ENCODE peak calls at places on chromosomes 1 and 21, in four cellular contexts. One of them, this sample, is unnamed.
A peak's percentile ranks its signal among the peaks of the same experiment; 100 is the strongest.

GRCh38 chr21:39137248-39138186 is 45.7 kb downstream of the PSMG1 start:
- DNase-seq in heart left ventricle: no peak
- DNase-seq in SJCRH30: no peak
- DNase-seq in uterus: no peak
- DNase-seq in this sample: no peak

GRCh38 chr1:241677171-241677570 is 25.1 kb downstream of the WDR64 start:
- DNase-seq in uterus: no peak
- DNase-seq in SJCRH30: no peak
- DNase-seq in heart left ventricle: no peak
- DNase-seq in this sample: no peak

GRCh38 chr1:160884579-160884978 is 401 bp downstream of the ITLN1 start:
- DNase-seq in uterus: no peak
- DNase-seq in SJCRH30: no peak
- DNase-seq in heart left ventricle: no peak
- DNase-seq in this sample: no peak

GRCh38 chr1:31976401-31976800 is 37.3 kb upstream of the KHDRBS1 start:
- DNase-seq in uterus: no peak
- DNase-seq in heart left ventricle: no peak
- DNase-seq in SJCRH30: no peak
- DNase-seq in this sample: no peak

GRCh38 chr1:22154063-22154462 is 11.2 kb upstream of the WNT4 start:
- DNase-seq in SJCRH30: no peak
- DNase-seq in heart left ventricle: peak; percentile 37
- DNase-seq in uterus: no peak
- DNase-seq in this sample: no peak

GRCh38 chr1:59570524-59570923 is 244.2 kb upstream of the HOOK1 start:
- DNase-seq in SJCRH30: no peak
- DNase-seq in heart left ventricle: no peak
- DNase-seq in uterus: no peak
- DNase-seq in this sample: no peak

GRCh38 chr1:171940373-171940772 is 99.1 kb downstream of the DNM3 start:
- DNase-seq in uterus: no peak
- DNase-seq in heart left ventricle: no peak
- DNase-seq in SJCRH30: no peak
- DNase-seq in this sample: no peak

GRCh38 chr1:53145942-53146708 is 3.7 kb upstream of the SLC1A7 start:
- DNase-seq in uterus: peak; percentile 73
- DNase-seq in heart left ventricle: peak; percentile 72
- DNase-seq in SJCRH30: peak; percentile 97
- DNase-seq in this sample: no peak

GRCh38 chr1:47440052-47440848 is 2.4 kb downstream of the FOXD2 start:
- DNase-seq in SJCRH30: no peak
- DNase-seq in uterus: no peak
- DNase-seq in heart left ventricle: no peak
- DNase-seq in this sample: no peak

GRCh38 chr1:52032785-52033131 is 852 bp downstream of the KTI12 start:
- DNase-seq in SJCRH30: peak; percentile 55
- DNase-seq in heart left ventricle: peak; percentile 67
- DNase-seq in uterus: peak; percentile 19
- DNase-seq in this sample: peak; percentile 77

GRCh38 chr1:58033311-58033710 is 513.2 kb downstream of the OMA1 start:
- DNase-seq in heart left ventricle: no peak
- DNase-seq in uterus: no peak
- DNase-seq in SJCRH30: no peak
- DNase-seq in this sample: no peak

GRCh38 chr1:174764186-174764585 is 235.6 kb upstream of the CACYBP start:
- DNase-seq in SJCRH30: no peak
- DNase-seq in uterus: no peak
- DNase-seq in heart left ventricle: no peak
- DNase-seq in this sample: no peak

GRCh38 chr1:70990460-70991253 is 57.0 kb downstream of the PTGER3 start:
- DNase-seq in SJCRH30: no peak
- DNase-seq in uterus: no peak
- DNase-seq in heart left ventricle: no peak
- DNase-seq in this sample: no peak

GRCh38 chr1:32878183-32878582 is 7.5 kb upstream of the FNDC5 start:
- DNase-seq in heart left ventricle: no peak
- DNase-seq in SJCRH30: no peak
- DNase-seq in uterus: no peak
- DNase-seq in this sample: no peak

GRCh38 chr1:53685272-53686051 is 53.5 kb downstream of the GLIS1 start:
- DNase-seq in heart left ventricle: no peak
- DNase-seq in uterus: no peak
- DNase-seq in SJCRH30: no peak
- DNase-seq in this sample: no peak

GRCh38 chr1:23651069-23651808 is 40.4 kb upstream of the RPL11 start:
- DNase-seq in uterus: no peak
- DNase-seq in heart left ventricle: peak; percentile 69
- DNase-seq in SJCRH30: peak; percentile 61
- DNase-seq in this sample: peak; percentile 40

GRCh38 chr1:234239515-234239914 is 133.7 kb upstream of the COA6 start:
- DNase-seq in heart left ventricle: no peak
- DNase-seq in uterus: no peak
- DNase-seq in SJCRH30: no peak
- DNase-seq in this sample: no peak

GRCh38 chr1:2787163-2787911 is 14.2 kb downstream of the TTC34 start:
- DNase-seq in uterus: no peak
- DNase-seq in heart left ventricle: peak; percentile 31
- DNase-seq in SJCRH30: no peak
- DNase-seq in this sample: no peak

GRCh38 chr21:45820171-45821091 is 161.1 kb upstream of the COL6A1 start:
- DNase-seq in SJCRH30: peak; percentile 93
- DNase-seq in uterus: peak; percentile 81
- DNase-seq in heart left ventricle: peak; percentile 85
- DNase-seq in this sample: peak; percentile 90

GRCh38 chr1:32818804-32819541 is 1.5 kb downstream of the S100PBP start:
- DNase-seq in SJCRH30: peak; percentile 24
- DNase-seq in heart left ventricle: no peak
- DNase-seq in uterus: no peak
- DNase-seq in this sample: peak; percentile 81

GRCh38 chr1:119547306-119547705 is 40.3 kb downstream of the HSD3B1 start:
- DNase-seq in uterus: no peak
- DNase-seq in SJCRH30: no peak
- DNase-seq in heart left ventricle: no peak
- DNase-seq in this sample: no peak

GRCh38 chr1:8560035-8560434 is 242.1 kb downstream of the SLC45A1 start:
- DNase-seq in SJCRH30: no peak
- DNase-seq in uterus: no peak
- DNase-seq in heart left ventricle: no peak
- DNase-seq in this sample: no peak

GRCh38 chr1:14987829-14988603 is 165.5 kb upstream of the TMEM51 start:
- DNase-seq in heart left ventricle: no peak
- DNase-seq in SJCRH30: peak; percentile 34
- DNase-seq in uterus: no peak
- DNase-seq in this sample: no peak

GRCh38 chr1:67052741-67053534 is 1.0 kb downstream of the SLC35D1 start:
- DNase-seq in SJCRH30: peak; percentile 66
- DNase-seq in uterus: peak; percentile 32
- DNase-seq in heart left ventricle: peak; percentile 64
- DNase-seq in this sample: peak; percentile 63

GRCh38 chr1:9385801-9386573 is 93.3 kb downstream of the SPSB1 start:
- DNase-seq in SJCRH30: no peak
- DNase-seq in heart left ventricle: no peak
- DNase-seq in uterus: no peak
- DNase-seq in this sample: no peak

GRCh38 chr21:44006656-44007055 is 5.5 kb upstream of the TRAPPC10 start:
- DNase-seq in heart left ventricle: peak; percentile 79
- DNase-seq in SJCRH30: no peak
- DNase-seq in uterus: peak; percentile 55
- DNase-seq in this sample: no peak

GRCh38 chr1:225700889-225701465 is 48.1 kb upstream of the ENAH start:
- DNase-seq in uterus: no peak
- DNase-seq in SJCRH30: peak; percentile 76
- DNase-seq in heart left ventricle: no peak
- DNase-seq in this sample: no peak

GRCh38 chr1:43831866-43832654 is 101.5 kb upstream of the ARTN start:
- DNase-seq in heart left ventricle: no peak
- DNase-seq in uterus: no peak
- DNase-seq in SJCRH30: no peak
- DNase-seq in this sample: no peak

GRCh38 chr1:169312084-169312954 is 55.3 kb downstream of the NME7 start:
- DNase-seq in uterus: no peak
- DNase-seq in heart left ventricle: no peak
- DNase-seq in SJCRH30: peak; percentile 86
- DNase-seq in this sample: peak; percentile 40

GRCh38 chr1:182235604-182235951 is 156.0 kb downstream of the GLUL start:
- DNase-seq in uterus: no peak
- DNase-seq in heart left ventricle: no peak
- DNase-seq in SJCRH30: no peak
- DNase-seq in this sample: no peak

GRCh38 chr1:201480231-201481003 is 11.4 kb upstream of the PHLDA3 start:
- DNase-seq in heart left ventricle: peak; percentile 89
- DNase-seq in uterus: peak; percentile 85
- DNase-seq in SJCRH30: peak; percentile 99
- DNase-seq in this sample: peak; percentile 78

GRCh38 chr1:239944666-239945065 is 147.0 kb upstream of the FMN2 start:
- DNase-seq in heart left ventricle: no peak
- DNase-seq in SJCRH30: no peak
- DNase-seq in uterus: no peak
- DNase-seq in this sample: no peak

GRCh38 chr21:46056450-46056903 is 41.4 kb upstream of the COL6A2 start:
- DNase-seq in SJCRH30: no peak
- DNase-seq in uterus: peak; percentile 95
- DNase-seq in heart left ventricle: peak; percentile 88
- DNase-seq in this sample: no peak

GRCh38 chr1:21647431-21648373 is 21.5 kb downstream of the RAP1GAP start:
- DNase-seq in SJCRH30: peak; percentile 85
- DNase-seq in heart left ventricle: no peak
- DNase-seq in uterus: no peak
- DNase-seq in this sample: peak; percentile 94

GRCh38 chr1:92495392-92496066 is 8.8 kb upstream of the GFI1 start:
- DNase-seq in heart left ventricle: no peak
- DNase-seq in uterus: no peak
- DNase-seq in SJCRH30: no peak
- DNase-seq in this sample: peak; percentile 26

GRCh38 chr1:184840596-184840995 is 85.9 kb upstream of the EDEM3 start:
- DNase-seq in heart left ventricle: no peak
- DNase-seq in SJCRH30: no peak
- DNase-seq in uterus: no peak
- DNase-seq in this sample: no peak

GRCh38 chr1:24384251-24385090 is 29.1 kb downstream of the STPG1 start:
- DNase-seq in uterus: no peak
- DNase-seq in heart left ventricle: no peak
- DNase-seq in SJCRH30: no peak
- DNase-seq in this sample: no peak

GRCh38 chr1:204240233-204240632 is 26.4 kb upstream of the GOLT1A start:
- DNase-seq in heart left ventricle: no peak
- DNase-seq in SJCRH30: no peak
- DNase-seq in uterus: no peak
- DNase-seq in this sample: no peak
- H3K27ac ChIP-seq in heart left ventricle: no peak overlapping the region
- H3K27ac ChIP-seq in SJCRH30: no peak overlapping the region
- H3K27ac ChIP-seq in uterus: no peak overlapping the region
- H3K27ac ChIP-seq in this sample: no peak overlapping the region

DNA sequence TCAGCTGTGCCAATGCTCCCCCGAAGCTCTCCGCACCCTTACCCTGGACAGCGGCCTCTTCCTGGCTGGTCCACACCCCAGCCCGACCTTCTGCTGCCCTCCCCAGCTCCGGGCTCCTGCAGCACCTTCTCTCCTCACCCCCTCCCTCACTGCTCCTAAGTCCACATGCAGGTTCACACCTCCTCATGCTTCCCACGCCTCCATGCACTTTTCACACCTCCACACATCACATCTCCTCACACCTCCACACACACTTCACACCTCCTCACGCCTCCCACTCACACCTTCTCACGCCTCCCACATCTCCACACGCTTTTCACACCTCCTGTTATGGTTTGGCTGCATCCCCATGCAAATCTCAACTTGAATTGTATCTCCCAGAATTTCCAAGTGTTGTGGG is 18.9 kb downstream of the GPR137B start:
- DNase-seq in uterus: no peak
- DNase-seq in SJCRH30: no peak
- DNase-seq in heart left ventricle: no peak
- DNase-seq in this sample: no peak
- H3K27ac ChIP-seq in uterus: no peak overlapping the region
- H3K27ac ChIP-seq in SJCRH30: no peak overlapping the region
- H3K27ac ChIP-seq in heart left ventricle: no peak overlapping the region
- H3K27ac ChIP-seq in this sample: no peak overlapping the region

GRCh38 chr1:99661780-99662179 is 15.9 kb downstream of the PALMD start:
- DNase-seq in uterus: no peak
- DNase-seq in SJCRH30: no peak
- DNase-seq in heart left ventricle: no peak
- DNase-seq in this sample: no peak
- H3K27ac ChIP-seq in uterus: peak overlapping the region; percentile 69
- H3K27ac ChIP-seq in SJCRH30: no peak overlapping the region
- H3K27ac ChIP-seq in heart left ventricle: peak overlapping the region; percentile 35
- H3K27ac ChIP-seq in this sample: no peak overlapping the region

GRCh38 chr21:32119389-32119788 is 159.5 kb downstream of the MIS18A start:
- DNase-seq in uterus: no peak
- DNase-seq in SJCRH30: no peak
- DNase-seq in heart left ventricle: no peak
- DNase-seq in this sample: no peak

GRCh38 chr21:32113486-32113885 is 165.4 kb downstream of the MIS18A start:
- DNase-seq in heart left ventricle: no peak
- DNase-seq in uterus: no peak
- DNase-seq in SJCRH30: no peak
- DNase-seq in this sample: no peak

GRCh38 chr21:32112194-32112593 is 166.7 kb downstream of the MIS18A start:
- DNase-seq in heart left ventricle: no peak
- DNase-seq in SJCRH30: no peak
- DNase-seq in uterus: no peak
- DNase-seq in this sample: no peak

GRCh38 chr21:32120231-32120630 is 158.6 kb downstream of the MIS18A start:
- DNase-seq in SJCRH30: no peak
- DNase-seq in heart left ventricle: no peak
- DNase-seq in uterus: no peak
- DNase-seq in this sample: no peak

DNA sequence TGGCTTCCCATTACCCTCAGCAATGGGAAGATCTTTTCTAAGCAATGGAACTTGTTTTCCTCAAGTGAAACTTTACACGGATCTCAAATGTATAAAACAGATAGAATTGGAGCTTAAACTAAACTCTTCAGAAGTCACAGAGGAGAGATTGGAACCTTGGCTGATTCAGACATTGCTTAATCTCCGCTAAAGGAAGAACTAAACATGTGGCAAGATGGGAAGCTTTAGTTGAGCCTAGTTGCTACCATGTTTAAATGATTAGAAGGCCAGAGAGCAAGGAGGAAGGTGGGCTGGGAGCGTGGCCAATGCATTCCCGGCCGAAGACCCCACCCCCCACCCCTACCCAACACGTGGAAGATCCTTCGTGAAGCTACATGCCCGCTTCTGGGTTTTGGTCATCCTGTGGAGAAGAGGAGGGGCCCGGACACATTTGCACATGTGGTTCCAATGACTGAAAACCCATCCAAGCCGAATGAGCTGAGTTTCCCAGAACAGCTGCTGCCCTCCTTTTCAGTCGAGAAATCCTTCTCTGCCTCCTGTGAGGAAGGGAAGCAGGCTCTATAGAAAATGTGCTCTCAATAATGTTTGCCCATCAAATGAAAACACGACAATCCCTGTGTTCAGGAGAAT is 164.3 kb downstream of the MIS18A start:
- DNase-seq in heart left ventricle: no peak
- DNase-seq in uterus: no peak
- DNase-seq in SJCRH30: no peak
- DNase-seq in this sample: no peak
- H3K27ac ChIP-seq in heart left ventricle: no peak overlapping the region
- H3K27ac ChIP-seq in uterus: no peak overlapping the region
- H3K27ac ChIP-seq in SJCRH30: no peak overlapping the region
- H3K27ac ChIP-seq in this sample: no peak overlapping the region

This sample was measured in Karpas-422.